ENCODE peak calls at places on chromosomes 4 and X, in six cellular contexts. T is PC-3; A is AG09319; Q is globus pallidus; S is GM06990; E is stimulated activated CD8-positive, alpha-beta memory T cell treated with anti-CD3 and anti-CD28 coated beads, Interleukin-4, amount 100 ng/mL, for 48 hours. G is an unnamed sample.

GRCh38 chr4:88720749-88721428 is 23.3 kb upstream of the NAP1L5 start:
- DNase-seq in T (no peak), A (no peak), Q (no peak), S (no peak), E (no peak), G (no peak)

GRCh38 chr4:155582971-155583437 is 83.6 kb upstream of the GUCY1A1 start:
- DNase-seq in T (peak; percentile 46), A (peak; percentile 27), Q (no peak), S (no peak), E (no peak), G (no peak)

GRCh38 chr4:145887241-145887964 is 51.2 kb downstream of the ZNF827 start:
- DNase-seq in T (peak; percentile 22), A (peak; percentile 70), Q (no peak), S (peak; percentile 37), E (no peak), G (no peak)

GRCh38 chr4:147340547-147341225 is 140.2 kb upstream of the EDNRA start:
- DNase-seq in T (peak; percentile 7), A (no peak), Q (peak; percentile 28), S (no peak), E (no peak), G (no peak)

GRCh38 chr4:76302856-76303438 is 3.6 kb upstream of the STBD1 start:
- DNase-seq in T (no peak), A (no peak), Q (no peak), S (no peak), E (no peak), G (no peak)

GRCh38 chr4:15912961-15913630 is 25.4 kb downstream of the FGFBP1 start:
- DNase-seq in T (no peak), A (no peak), Q (no peak), S (no peak), E (no peak), G (no peak)

GRCh38 chr4:5051210-5051691 is at the start of gene STK32B:
- DNase-seq in T (peak; percentile 65), A (peak; percentile 67), Q (no peak), S (peak; percentile 12), E (peak; percentile 39), G (peak; percentile 51)

GRCh38 chr4:76753814-76754213 is 144.1 kb downstream of the SOWAHB start:
- DNase-seq in T (peak; percentile 68), A (peak; percentile 68), Q (no peak), S (no peak), E (no peak), G (no peak)

GRCh38 chr4:5891563-5892320 is 1.1 kb downstream of the CRMP1 start:
- DNase-seq in T (no peak), A (no peak), Q (no peak), S (no peak), E (no peak), G (no peak)

GRCh38 chr4:158259955-158260575 is 49.8 kb downstream of the TMEM144 start:
- DNase-seq in T (peak; percentile 70), A (no peak), Q (no peak), S (no peak), E (no peak), G (no peak)

GRCh38 chr4:57425610-57426009 is 315.4 kb upstream of the IGFBP7 start:
- DNase-seq in T (peak; percentile 66), A (no peak), Q (no peak), S (no peak), E (no peak), G (no peak)

GRCh38 chrX:10379848-10380247 is 223.1 kb downstream of the CLCN4 start:
- DNase-seq in T (no peak), A (no peak), Q (no peak), S (no peak), E (no peak), G (no peak)

GRCh38 chr4:151143162-151143561 is 43.7 kb downstream of the RPS3A start:
- DNase-seq in T (no peak), A (no peak), Q (no peak), S (no peak), E (no peak), G (peak; percentile 35)

GRCh38 chrX:103063191-103063845 is 653 bp downstream of the BEX1 start:
- DNase-seq in T (peak; percentile 43), A (no peak), Q (peak; percentile 20), S (no peak), E (no peak), G (peak; percentile 6)

GRCh38 chr4:79248610-79249009 is 77.3 kb downstream of the NAA11 start:
- DNase-seq in T (no peak), A (no peak), Q (no peak), S (no peak), E (no peak), G (no peak)

GRCh38 chrX:120604359-120604782 is 470 bp downstream of the MCTS1 start:
- DNase-seq in T (peak; percentile 37), A (no peak), Q (peak; percentile 3), S (peak; percentile 18), E (peak; percentile 29), G (peak; percentile 18)

GRCh38 chr4:11189756-11190155 is 238.9 kb downstream of the HS3ST1 start:
- DNase-seq in T (no peak), A (no peak), Q (no peak), S (no peak), E (no peak), G (no peak)

GRCh38 chr4:159016527-159017137 is 86.2 kb upstream of the RAPGEF2 start:
- DNase-seq in T (no peak), A (no peak), Q (no peak), S (peak; percentile 4), E (no peak), G (peak; percentile 20)

GRCh38 chr4:99507762-99508161 is 3.1 kb upstream of the C4orf17 start:
- DNase-seq in T (peak; percentile 17), A (no peak), Q (no peak), S (no peak), E (peak; percentile 27), G (no peak)

GRCh38 chr4:172256820-172257219 is 443.6 kb downstream of the GALNTL6 start:
- DNase-seq in T (no peak), A (no peak), Q (no peak), S (no peak), E (no peak), G (no peak)

GRCh38 chr4:1405636-1406415 is 416 bp downstream of the NKX1-1 start:
- DNase-seq in T (no peak), A (no peak), Q (no peak), S (no peak), E (no peak), G (no peak)

GRCh38 chr4:37383579-37384229 is 139.2 kb downstream of the NWD2 start:
- DNase-seq in T (peak; percentile 73), A (no peak), Q (peak; percentile 38), S (no peak), E (no peak), G (peak; percentile 43)